ENCODE peak calls at places on chromosomes 13 and 19, in five cellular contexts. One of them, this sample, is unnamed.

GRCh38 chr19:43582495-43582894 is 6.9 kb downstream of the PINLYP start:
- DNase-seq in activated CD4-positive, alpha-beta T cell treated with anti-CD3 and anti-CD28 coated beads, Interleukin-2, amount 10 ng/mL, durations not matched to agents 7 days and 5 days: no peak
- DNase-seq in ELR: no peak
- DNase-seq in pulmonary artery endothelial cell: no peak
- DNase-seq in breast epithelium: no peak
- DNase-seq in this sample: no peak

GRCh38 chr13:113049521-113049941 is 56.1 kb upstream of the F7 start:
- DNase-seq in ELR: no peak
- DNase-seq in breast epithelium: no peak
- DNase-seq in activated CD4-positive, alpha-beta T cell treated with anti-CD3 and anti-CD28 coated beads, Interleukin-2, amount 10 ng/mL, durations not matched to agents 7 days and 5 days: no peak
- DNase-seq in pulmonary artery endothelial cell: no peak
- DNase-seq in this sample: no peak

GRCh38 chr13:37443538-37443937 is 155.0 kb downstream of the POSTN start:
- DNase-seq in breast epithelium: no peak
- DNase-seq in activated CD4-positive, alpha-beta T cell treated with anti-CD3 and anti-CD28 coated beads, Interleukin-2, amount 10 ng/mL, durations not matched to agents 7 days and 5 days: no peak
- DNase-seq in pulmonary artery endothelial cell: no peak
- DNase-seq in ELR: peak
- DNase-seq in this sample: no peak

GRCh38 chr19:13103961-13104847 is 1.5 kb upstream of the LYL1 start:
- DNase-seq in ELR: no peak
- DNase-seq in breast epithelium: no peak
- DNase-seq in activated CD4-positive, alpha-beta T cell treated with anti-CD3 and anti-CD28 coated beads, Interleukin-2, amount 10 ng/mL, durations not matched to agents 7 days and 5 days: peak
- DNase-seq in pulmonary artery endothelial cell: peak
- DNase-seq in this sample: no peak

GRCh38 chr19:29945017-29945416 is 3.0 kb downstream of the URI1 start:
- DNase-seq in pulmonary artery endothelial cell: no peak
- DNase-seq in ELR: no peak
- DNase-seq in breast epithelium: no peak
- DNase-seq in activated CD4-positive, alpha-beta T cell treated with anti-CD3 and anti-CD28 coated beads, Interleukin-2, amount 10 ng/mL, durations not matched to agents 7 days and 5 days: no peak
- DNase-seq in this sample: no peak

GRCh38 chr19:51565583-51565982 is 5.5 kb upstream of the ZNF175 start:
- DNase-seq in breast epithelium: no peak
- DNase-seq in pulmonary artery endothelial cell: no peak
- DNase-seq in ELR: peak
- DNase-seq in activated CD4-positive, alpha-beta T cell treated with anti-CD3 and anti-CD28 coated beads, Interleukin-2, amount 10 ng/mL, durations not matched to agents 7 days and 5 days: no peak
- DNase-seq in this sample: no peak

GRCh38 chr13:113080901-113081521 is 24.6 kb upstream of the F7 start:
- DNase-seq in breast epithelium: no peak
- DNase-seq in pulmonary artery endothelial cell: no peak
- DNase-seq in activated CD4-positive, alpha-beta T cell treated with anti-CD3 and anti-CD28 coated beads, Interleukin-2, amount 10 ng/mL, durations not matched to agents 7 days and 5 days: no peak
- DNase-seq in ELR: no peak
- DNase-seq in this sample: no peak

GRCh38 chr19:17210296-17210695 is 4.9 kb upstream of the USE1 start:
- DNase-seq in pulmonary artery endothelial cell: no peak
- DNase-seq in ELR: peak
- DNase-seq in breast epithelium: no peak
- DNase-seq in activated CD4-positive, alpha-beta T cell treated with anti-CD3 and anti-CD28 coated beads, Interleukin-2, amount 10 ng/mL, durations not matched to agents 7 days and 5 days: no peak
- DNase-seq in this sample: no peak

GRCh38 chr19:41416194-41416674 is 10.9 kb downstream of the B3GNT8 start:
- DNase-seq in ELR: no peak
- DNase-seq in activated CD4-positive, alpha-beta T cell treated with anti-CD3 and anti-CD28 coated beads, Interleukin-2, amount 10 ng/mL, durations not matched to agents 7 days and 5 days: no peak
- DNase-seq in pulmonary artery endothelial cell: no peak
- DNase-seq in breast epithelium: no peak
- DNase-seq in this sample: no peak

GRCh38 chr19:5154129-5154798 is 185.4 kb downstream of the KDM4B start:
- DNase-seq in pulmonary artery endothelial cell: no peak
- DNase-seq in activated CD4-positive, alpha-beta T cell treated with anti-CD3 and anti-CD28 coated beads, Interleukin-2, amount 10 ng/mL, durations not matched to agents 7 days and 5 days: peak
- DNase-seq in ELR: peak
- DNase-seq in breast epithelium: no peak
- DNase-seq in this sample: no peak

GRCh38 chr13:99758465-99759162 is 213.0 kb downstream of the ZIC5 start:
- DNase-seq in ELR: no peak
- DNase-seq in breast epithelium: no peak
- DNase-seq in pulmonary artery endothelial cell: no peak
- DNase-seq in activated CD4-positive, alpha-beta T cell treated with anti-CD3 and anti-CD28 coated beads, Interleukin-2, amount 10 ng/mL, durations not matched to agents 7 days and 5 days: no peak
- DNase-seq in this sample: no peak

GRCh38 chr19:51441410-51442390 is 16.6 kb downstream of the SIGLEC8 start:
- DNase-seq in breast epithelium: no peak
- DNase-seq in pulmonary artery endothelial cell: no peak
- DNase-seq in activated CD4-positive, alpha-beta T cell treated with anti-CD3 and anti-CD28 coated beads, Interleukin-2, amount 10 ng/mL, durations not matched to agents 7 days and 5 days: peak
- DNase-seq in ELR: peak
- DNase-seq in this sample: no peak

GRCh38 chr19:9956956-9957355 is 20.6 kb upstream of the OLFM2 start:
- DNase-seq in activated CD4-positive, alpha-beta T cell treated with anti-CD3 and anti-CD28 coated beads, Interleukin-2, amount 10 ng/mL, durations not matched to agents 7 days and 5 days: no peak
- DNase-seq in ELR: no peak
- DNase-seq in breast epithelium: no peak
- DNase-seq in pulmonary artery endothelial cell: no peak
- DNase-seq in this sample: no peak

GRCh38 chr13:27792393-27793218 is at the start of gene GSX1:
- DNase-seq in ELR: peak
- DNase-seq in pulmonary artery endothelial cell: peak
- DNase-seq in activated CD4-positive, alpha-beta T cell treated with anti-CD3 and anti-CD28 coated beads, Interleukin-2, amount 10 ng/mL, durations not matched to agents 7 days and 5 days: peak
- DNase-seq in breast epithelium: no peak
- DNase-seq in this sample: peak

GRCh38 chr13:113622791-113623490 is 35.1 kb downstream of the ATP4B start:
- DNase-seq in activated CD4-positive, alpha-beta T cell treated with anti-CD3 and anti-CD28 coated beads, Interleukin-2, amount 10 ng/mL, durations not matched to agents 7 days and 5 days: no peak
- DNase-seq in ELR: no peak
- DNase-seq in breast epithelium: peak
- DNase-seq in pulmonary artery endothelial cell: no peak
- DNase-seq in this sample: no peak

GRCh38 chr13:108508263-108508662 is 121.1 kb upstream of the MYO16 start:
- DNase-seq in breast epithelium: no peak
- DNase-seq in ELR: peak
- DNase-seq in pulmonary artery endothelial cell: no peak
- DNase-seq in activated CD4-positive, alpha-beta T cell treated with anti-CD3 and anti-CD28 coated beads, Interleukin-2, amount 10 ng/mL, durations not matched to agents 7 days and 5 days: no peak
- DNase-seq in this sample: peak

GRCh38 chr13:46679369-46680180 is 117.4 kb downstream of the ESD start:
- DNase-seq in ELR: peak
- DNase-seq in pulmonary artery endothelial cell: no peak
- DNase-seq in breast epithelium: no peak
- DNase-seq in activated CD4-positive, alpha-beta T cell treated with anti-CD3 and anti-CD28 coated beads, Interleukin-2, amount 10 ng/mL, durations not matched to agents 7 days and 5 days: peak
- DNase-seq in this sample: peak

GRCh38 chr13:26476111-26476743 is 81.3 kb upstream of the WASF3 start:
- DNase-seq in ELR: peak
- DNase-seq in pulmonary artery endothelial cell: no peak
- DNase-seq in activated CD4-positive, alpha-beta T cell treated with anti-CD3 and anti-CD28 coated beads, Interleukin-2, amount 10 ng/mL, durations not matched to agents 7 days and 5 days: peak
- DNase-seq in breast epithelium: no peak
- DNase-seq in this sample: no peak